ENCODE peak calls at places on chromosome 17, in eight cellular contexts. U is caudate nucleus; S is GM03348; P is globus pallidus; G is AML-193; H is heart right ventricle; L is heart left ventricle; J is activated CD4-positive, CD25-positive, alpha-beta regulatory T cell treated with anti-CD3 and anti-CD28 coated beads, Interleukin-2, amount 50 U/mL, for 16 hours. C is an unnamed sample.

GRCh38 chr17:10879110-10879509 is 41.2 kb upstream of the PIRT start:
- DNase-seq in G (no peak), L (no peak), J (no peak), P (peak; percentile 55), S (peak; percentile 20), H (no peak), U (no peak), C (peak; percentile 7)

GRCh38 chr17:3804503-3804931 is 3.5 kb upstream of the ITGAE start:
- DNase-seq in U (no peak), P (no peak), J (no peak), G (no peak), S (no peak), L (no peak), H (no peak), C (peak; percentile 85)

GRCh38 chr17:10622610-10623485 is 34.3 kb downstream of the MYH3 start:
- DNase-seq in J (no peak), H (no peak), U (no peak), P (no peak), L (no peak), S (no peak), G (peak; percentile 7), C (no peak)

GRCh38 chr17:50364715-50365114 is 8.3 kb downstream of the MRPL27 start:
- DNase-seq in S (peak; percentile 38), H (no peak), L (no peak), G (no peak), U (no peak), P (no peak), J (no peak), C (no peak)

GRCh38 chr17:64992325-64992802 is 64.2 kb downstream of the GNA13 start:
- DNase-seq in P (no peak), U (no peak), L (no peak), J (no peak), S (no peak), G (no peak), H (no peak), C (no peak)

GRCh38 chr17:66803474-66803951 is 31.4 kb upstream of the CACNG5 start:
- DNase-seq in P (no peak), H (no peak), S (no peak), G (no peak), U (no peak), J (no peak), L (no peak), C (no peak)

GRCh38 chr17:82569621-82570020 is 50.1 kb downstream of the FOXK2 start:
- DNase-seq in J (no peak), H (no peak), L (no peak), G (no peak), S (no peak), P (no peak), U (no peak), C (no peak)

GRCh38 chr17:49210158-49211029 is at the start of the genes ABI3 and GNGT2:
- DNase-seq in U (no peak), J (no peak), G (peak; percentile 48), S (no peak), L (peak; percentile 64), P (peak; percentile 48), H (peak; percentile 72), C (peak; percentile 95)

GRCh38 chr17:38868095-38868967 is 1.5 kb upstream of the LASP1 start:
- DNase-seq in P (peak; percentile 43), U (no peak), H (peak; percentile 72), G (no peak), J (no peak), S (peak; percentile 61), L (peak; percentile 78), C (peak; percentile 84)

GRCh38 chr17:64442550-64442971 is 6.4 kb upstream of the MILR1 start:
- DNase-seq in H (no peak), S (no peak), G (no peak), J (no peak), P (no peak), U (no peak), L (no peak), C (no peak)

GRCh38 chr17:72111374-72111773 is 9.4 kb upstream of the SOX9 start:
- DNase-seq in J (no peak), S (no peak), P (no peak), U (no peak), L (no peak), G (no peak), H (no peak), C (no peak)

GRCh38 chr17:58329808-58330543 is 1.4 kb upstream of the TSPOAP1 start:
- DNase-seq in S (no peak), H (no peak), J (no peak), U (no peak), G (peak; percentile 100), L (no peak), P (no peak), C (peak; percentile 95)

GRCh38 chr17:80279895-80280294 is 19.2 kb downstream of the RNF213 start:
- DNase-seq in S (peak; percentile 92), L (peak; percentile 62), P (no peak), H (peak; percentile 65), U (no peak), G (no peak), J (no peak), C (no peak)

GRCh38 chr17:21357281-21357680 is 18.9 kb upstream of the KCNJ12 start:
- DNase-seq in P (no peak), J (no peak), U (no peak), L (no peak), H (no peak), G (no peak), S (no peak), C (no peak)

GRCh38 chr17:28110184-28110583 is 67.7 kb downstream of the NLK start:
- DNase-seq in L (no peak), G (no peak), S (no peak), U (no peak), J (no peak), H (no peak), P (no peak), C (no peak)

GRCh38 chr17:57290955-57291354 is 34.6 kb downstream of the MSI2 start:
- DNase-seq in U (no peak), S (no peak), P (no peak), L (no peak), G (no peak), J (no peak), H (no peak), C (no peak)

GRCh38 chr17:83147285-83147684 is 67.9 kb downstream of the METRNL start:
- DNase-seq in G (peak; percentile 16), P (no peak), H (no peak), S (no peak), L (no peak), U (no peak), J (no peak), C (no peak)

GRCh38 chr17:43211123-43211479 is 574 bp upstream of the TMEM106A start:
- DNase-seq in L (no peak), U (no peak), S (no peak), J (no peak), P (no peak), H (no peak), G (no peak), C (no peak)

C was measured in GM12865.